ENCODE peak calls at places on chromosomes 7 and 10, in four cellular contexts. D is HepG2, H is GM12878, U is H1. P is an unnamed sample.

GRCh38 chr7:68439897-68440296 is 1158.4 kb upstream of the AUTS2 start:
- DNase-seq in D (no peak), H (no peak), U (no peak), P (no peak)

GRCh38 chr7:8418627-8419245 is 14.7 kb upstream of the NXPH1 start:
- DNase-seq in D (peak; percentile 52), H (peak; percentile 19), U (peak; percentile 67), P (peak; percentile 60)

GRCh38 chr7:123131556-123132345 is 68.0 kb downstream of the SLC13A1 start:
- DNase-seq in D (no peak), H (no peak), U (no peak), P (no peak)

GRCh38 chr10:21517134-21517982 is 8.1 kb downstream of the SKIDA1 start:
- DNase-seq in D (no peak), H (no peak), U (peak; percentile 80), P (peak; percentile 78)

GRCh38 chr10:114956466-114956865 is 18.5 kb downstream of the TRUB1 start:
- DNase-seq in D (no peak), H (no peak), U (no peak), P (no peak)

GRCh38 chr10:17353568-17353967 is 100.8 kb downstream of the ST8SIA6 start:
- DNase-seq in D (no peak), H (no peak), U (no peak), P (no peak)

GRCh38 chr10:12434277-12434676 is 84.9 kb downstream of the CAMK1D start:
- DNase-seq in D (no peak), H (no peak), U (no peak), P (no peak)

GRCh38 chr10:107546239-107546638 is 381.7 kb upstream of the SORCS1 start:
- DNase-seq in D (no peak), H (no peak), U (no peak), P (peak; percentile 56)

GRCh38 chr10:78605800-78606350 is 462.9 kb upstream of the ZMIZ1 start:
- DNase-seq in D (peak; percentile 55), H (no peak), U (no peak), P (no peak)

GRCh38 chr10:44183667-44184632 is 200.9 kb downstream of the CXCL12 start:
- DNase-seq in D (no peak), H (no peak), U (no peak), P (no peak)

GRCh38 chr7:98470131-98470985 is 69.5 kb upstream of the BAIAP2L1 start:
- DNase-seq in D (no peak), H (no peak), U (peak; percentile 98), P (peak; percentile 94)

DNA sequence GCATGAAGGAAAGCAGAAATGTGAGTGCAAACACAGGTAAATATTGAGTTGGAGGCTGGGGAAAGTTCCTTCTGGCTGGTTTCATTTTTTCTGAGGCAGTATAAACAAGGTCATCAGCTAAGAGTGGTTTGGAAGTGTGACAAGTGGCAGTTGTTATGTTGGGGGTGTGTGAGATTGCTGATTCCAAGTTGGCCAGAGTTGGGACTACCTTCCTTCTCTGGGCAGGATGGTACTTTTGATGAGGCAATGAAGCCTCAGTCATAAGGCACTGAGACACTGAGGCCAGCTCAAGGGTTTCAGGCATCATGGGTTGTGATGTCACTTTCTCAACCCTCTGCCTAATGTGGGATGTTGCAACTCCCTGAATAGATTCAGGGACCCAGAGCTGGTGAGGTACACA is 8.2 kb upstream of the PTTG1IP2 start:
- DNase-seq in D (no peak), H (no peak), U (no peak), P (no peak)
- TF ChIP-seq TCF12 in D (no peak), H (no peak), U (no peak), P (no peak)

DNA sequence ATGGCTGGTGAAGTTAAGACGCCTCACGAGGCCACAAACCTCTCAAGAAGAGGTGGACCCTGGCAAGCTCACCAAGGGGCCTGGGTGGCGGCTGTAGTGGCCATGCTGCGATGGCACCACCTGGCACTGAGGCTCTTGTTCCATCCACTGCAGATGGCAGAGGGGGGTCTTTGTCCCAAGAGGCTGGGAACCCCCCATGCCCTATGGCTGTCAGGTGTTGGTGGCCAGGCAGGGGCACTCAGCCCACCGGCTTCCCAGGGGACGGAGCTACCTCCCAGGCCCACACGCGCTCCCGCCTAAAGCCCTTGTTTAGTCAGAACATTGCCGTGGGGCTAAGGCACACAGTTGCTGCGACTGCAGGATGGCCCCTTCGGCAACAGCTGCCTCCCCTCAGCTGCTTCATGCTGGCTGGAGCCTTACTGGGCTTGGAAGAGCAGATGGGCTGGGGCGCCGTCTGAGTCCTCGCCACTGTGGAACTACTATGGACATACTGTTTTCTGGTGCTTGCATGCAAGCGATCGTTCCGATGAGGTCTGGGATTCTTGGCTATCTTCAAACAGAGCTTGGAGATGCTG is 46.8 kb downstream of the DPYSL4 start:
- DNase-seq in D (no peak), H (no peak), U (no peak), P (no peak)
- H3K4me2 ChIP-seq in D (no peak overlapping the region), H (no peak overlapping the region), U (no peak overlapping the region), P (no peak overlapping the region)

DNA sequence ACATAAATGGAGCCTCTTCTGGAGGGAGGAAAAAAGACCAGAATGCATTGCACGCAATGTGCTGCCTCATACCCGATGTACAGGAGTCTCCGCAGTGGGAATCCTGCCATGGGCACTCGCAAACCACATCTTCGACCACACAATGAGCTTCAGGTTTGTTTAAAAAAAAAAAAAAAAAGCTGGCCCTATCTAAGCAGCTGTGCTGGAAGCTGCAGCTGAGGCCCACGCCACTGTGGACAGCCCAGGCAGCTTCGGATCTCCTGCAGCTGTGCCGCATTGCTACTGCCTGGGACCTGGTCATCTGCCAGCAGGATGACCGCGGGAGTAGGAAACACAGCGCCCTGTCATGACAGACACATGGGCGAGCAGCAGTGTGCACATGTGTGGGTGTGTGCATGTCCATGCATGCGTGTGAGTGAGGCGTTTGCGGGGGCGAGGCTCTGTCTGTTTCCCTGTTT is 26.0 kb downstream of the EN2 start:
- DNase-seq in D (no peak), H (no peak), U (no peak), P (peak; percentile 52)
- TF ChIP-seq TCF12 in D (no peak), H (no peak), U (no peak), P (no peak)

GRCh38 chr7:131487217-131487616 is 69.2 kb downstream of the PODXL start:
- DNase-seq in D (no peak), H (no peak), U (no peak), P (no peak)

GRCh38 chr7:131489196-131489595 is 67.2 kb downstream of the PODXL start:
- DNase-seq in D (no peak), H (no peak), U (no peak), P (no peak)

GRCh38 chr7:131483586-131483985 is 72.8 kb downstream of the PODXL start:
- DNase-seq in D (no peak), H (no peak), U (no peak), P (no peak)

GRCh38 chr7:131488361-131488760 is 68.1 kb downstream of the PODXL start:
- DNase-seq in D (no peak), H (no peak), U (no peak), P (no peak)

GRCh38 chr7:131486346-131486745 is 70.1 kb downstream of the PODXL start:
- DNase-seq in D (no peak), H (no peak), U (no peak), P (no peak)
- H3K4me2 ChIP-seq in D (no peak overlapping the region), H (no peak overlapping the region), U (no peak overlapping the region), P (no peak overlapping the region)

GRCh38 chr7:22980422-22980821 is 33.5 kb downstream of the HYCC1 start:
- DNase-seq in D (no peak), H (no peak), U (no peak), P (no peak)
- TF ChIP-seq TCF12 in D (no peak), H (no peak), U (no peak), P (no peak)

GRCh38 chr10:22548343-22548742 is 166.0 kb downstream of the PIP4K2A start:
- DNase-seq in D (no peak), H (no peak), U (no peak), P (no peak)
- H3K4me2 ChIP-seq in D (no peak overlapping the region), H (no peak overlapping the region), U (no peak overlapping the region), P (no peak overlapping the region)

P was measured in SK-N-SH.